ENCODE peak calls at places on chromosomes 3 and 15, in seven cellular contexts. L is effector memory CD4-positive, alpha-beta T cell; Z is body of pancreas; M is head of caudate nucleus; X is stimulated activated CD4-positive, alpha-beta T cell treated with anti-CD3 and anti-CD28 coated beads, Interleukin-1b, Interleukin-23, amount 100 ng/mL, for 24 hours; K is EH; Y is A673. G is an unnamed sample.

GRCh38 chr15:41798607-41799487 is 24.6 kb downstream of the MAPKBP1 start:
- DNase-seq in M (no peak), X (no peak), Z (no peak), Y (no peak), K (peak), L (no peak), G (no peak)

GRCh38 chr3:158434412-158435038 is 136.5 kb upstream of the MLF1 start:
- DNase-seq in Z (peak), X (peak), Y (peak), L (no peak), M (peak), K (peak), G (no peak)

GRCh38 chr15:65087873-65088642 is 11.5 kb downstream of the KBTBD13 start:
- DNase-seq in M (no peak), L (no peak), K (peak), Z (no peak), Y (no peak), X (no peak), G (peak)

GRCh38 chr3:115062412-115062956 is 84.6 kb downstream of the ZBTB20 start:
- DNase-seq in L (no peak), Z (no peak), K (peak), X (no peak), M (no peak), Y (no peak), G (no peak)

GRCh38 chr15:70526221-70526973 is 237.0 kb downstream of the UACA start:
- DNase-seq in Z (no peak), Y (peak), L (no peak), K (peak), X (no peak), M (no peak), G (no peak)

GRCh38 chr15:77602800-77603199 is 29.9 kb downstream of the LINGO1 start:
- DNase-seq in X (no peak), L (no peak), Y (no peak), Z (no peak), M (no peak), K (no peak), G (no peak)

GRCh38 chr3:160400048-160400630 is 689 bp downstream of the SMC4 start:
- DNase-seq in K (peak), Y (peak), L (peak), Z (peak), M (peak), X (no peak), G (no peak)

GRCh38 chr3:16512435-16513140 is 911 bp downstream of the RFTN1 start:
- DNase-seq in Z (peak), M (no peak), L (peak), X (no peak), Y (no peak), K (no peak), G (no peak)

GRCh38 chr3:81249540-81250029 is 511.9 kb downstream of the GBE1 start:
- DNase-seq in K (peak), M (no peak), Y (no peak), L (no peak), Z (no peak), X (no peak), G (no peak)

GRCh38 chr3:187920871-187921270 is 175.6 kb upstream of the BCL6 start:
- DNase-seq in Z (no peak), K (no peak), Y (no peak), L (no peak), X (no peak), M (no peak), G (no peak)

GRCh38 chr3:129560931-129561594 is 18.1 kb downstream of the H1-8 start:
- DNase-seq in L (no peak), Z (no peak), Y (no peak), X (no peak), M (peak), K (peak), G (no peak)

GRCh38 chr3:14608298-14608697 is 43.3 kb upstream of the CCDC174 start:
- DNase-seq in Y (no peak), Z (no peak), L (no peak), K (no peak), M (no peak), X (no peak), G (no peak)

G was measured in posterior cingulate gyrus.